ENCODE peak calls at places on chromosomes 5 and 9, in ten cellular contexts. I is activated CD8-positive, alpha-beta memory T cell treated with anti-CD3 and anti-CD28 coated beads, Interleukin-2, amount 50 U/mL, for 48 hours; W is adipocyte; O is ELF-1; U is esophagus muscularis mucosa; H is NCI-H1105; K is naive thymus-derived CD4-positive, alpha-beta T cell; F is cardiac fibroblast; T is NCI-H446; A is stimulated activated effector memory CD8-positive, alpha-beta T cell treated with anti-CD3 and anti-CD28 coated beads, Interleukin-12 subunit alpha, Interleukin-12 subunit beta, amount 100 ng/mL, for 72 hours. S is an unnamed sample.

GRCh38 chr9:137439158-137439714 is 1.9 kb downstream of the ENTPD8 start:
- DNase-seq in I (no peak), W (no peak), O (no peak), U (no peak), H (no peak), K (no peak), F (no peak), T (no peak), A (no peak), S (no peak)

GRCh38 chr9:84667571-84668203 is 1.8 kb upstream of the NTRK2 start:
- DNase-seq in I (no peak), W (peak; percentile 10), O (peak; percentile 42), U (no peak), H (no peak), K (no peak), F (peak; percentile 38), T (no peak), A (no peak), S (no peak)

GRCh38 chr9:82903503-82903902 is 159.4 kb downstream of the RASEF start:
- DNase-seq in I (no peak), W (no peak), O (no peak), U (no peak), H (no peak), K (no peak), F (no peak), T (no peak), A (no peak), S (no peak)

GRCh38 chr5:76807296-76807695 is 11.5 kb upstream of the F2RL1 start:
- DNase-seq in I (no peak), W (peak; percentile 46), O (peak; percentile 85), U (no peak), H (no peak), K (no peak), F (peak; percentile 77), T (no peak), A (no peak), S (no peak)

GRCh38 chr5:122062205-122062604 is 15.9 kb downstream of the LOX start:
- DNase-seq in I (no peak), W (no peak), O (no peak), U (no peak), H (no peak), K (no peak), F (no peak), T (no peak), A (no peak), S (no peak)

GRCh38 chr5:92552206-92553160 is 1028.5 kb downstream of the NR2F1-AS1 start:
- DNase-seq in I (no peak), W (peak; percentile 97), O (no peak), U (no peak), H (no peak), K (no peak), F (peak; percentile 97), T (peak; percentile 21), A (no peak), S (no peak)

GRCh38 chr5:172909931-172910502 is 49.2 kb upstream of the RPL26L1 start:
- DNase-seq in I (no peak), W (peak; percentile 34), O (no peak), U (no peak), H (no peak), K (no peak), F (peak; percentile 69), T (no peak), A (no peak), S (no peak)

GRCh38 chr9:137465000-137465769 is 6.1 kb upstream of the NSMF start:
- DNase-seq in I (no peak), W (no peak), O (no peak), U (no peak), H (no peak), K (no peak), F (no peak), T (no peak), A (no peak), S (no peak)

GRCh38 chr5:145551714-145552113 is 283.4 kb downstream of the PRELID2 start:
- DNase-seq in I (no peak), W (no peak), O (no peak), U (no peak), H (no peak), K (no peak), F (no peak), T (no peak), A (no peak), S (no peak)